ENCODE peak calls at places on chromosomes 5 and 9, in nine cellular contexts. T is CD4-positive, alpha-beta memory T cell; H is activated CD8-positive, alpha-beta memory T cell treated with anti-CD3 and anti-CD28 coated beads, Interleukin-2, amount 50 U/mL, for 48 hours; B is NCI-H774; A is mesothelial cell of epicardium; W is CD4-positive, alpha-beta T cell; S is hippocampal formation; C is activated naive CD8-positive, alpha-beta T cell treated with anti-CD3 and anti-CD28 coated beads, Interleukin-2, amount 50 U/mL, for 24 hours; I is GM04504. R is an unnamed sample.

GRCh38 chr9:656918-657583 is 184.4 kb upstream of the DMRT1 start:
- DNase-seq in T (no peak), H (no peak), B (no peak), A (no peak), W (no peak), S (no peak), C (no peak), I (no peak), R (no peak)

GRCh38 chr5:148897842-148898241 is 71.4 kb downstream of the ADRB2 start:
- DNase-seq in T (no peak), H (no peak), B (no peak), A (no peak), W (no peak), S (no peak), C (no peak), I (no peak), R (no peak)

GRCh38 chr5:76808142-76808691 is 10.6 kb upstream of the F2RL1 start:
- DNase-seq in T (no peak), H (no peak), B (no peak), A (no peak), W (no peak), S (no peak), C (no peak), I (no peak), R (no peak)

GRCh38 chr9:18890372-18890771 is 142.6 kb downstream of the SAXO1 start:
- DNase-seq in T (no peak), H (no peak), B (no peak), A (no peak), W (no peak), S (no peak), C (no peak), I (peak), R (peak)

GRCh38 chr5:139637438-139638089 is 10.6 kb upstream of the CXXC5 start:
- DNase-seq in T (peak), H (peak), B (peak), A (no peak), W (peak), S (peak), C (peak), I (peak), R (peak)

GRCh38 chr5:88881566-88881965 is 1.4 kb downstream of the MEF2C start:
- DNase-seq in T (no peak), H (no peak), B (no peak), A (no peak), W (no peak), S (no peak), C (no peak), I (no peak), R (no peak)

GRCh38 chr5:136811551-136811950 is 446.2 kb upstream of the TRPC7 start:
- DNase-seq in T (no peak), H (no peak), B (no peak), A (no peak), W (no peak), S (peak), C (no peak), I (peak), R (peak)

GRCh38 chr5:177425196-177425800 is 1.2 kb upstream of the GRK6 start:
- DNase-seq in T (no peak), H (no peak), B (no peak), A (no peak), W (no peak), S (no peak), C (no peak), I (no peak), R (no peak)

GRCh38 chr9:5635390-5635789 is 6.5 kb downstream of the RIC1 start:
- DNase-seq in T (no peak), H (no peak), B (no peak), A (no peak), W (no peak), S (no peak), C (no peak), I (no peak), R (no peak)

GRCh38 chr9:93002700-93003099 is 55.4 kb downstream of the FGD3 start:
- DNase-seq in T (no peak), H (no peak), B (no peak), A (no peak), W (no peak), S (no peak), C (no peak), I (no peak), R (no peak)

GRCh38 chr5:97543158-97543557 is 360.1 kb upstream of the RIOK2 start:
- DNase-seq in T (no peak), H (no peak), B (no peak), A (no peak), W (no peak), S (no peak), C (no peak), I (no peak), R (no peak)

GRCh38 chr5:43007246-43007910 is 32.7 kb downstream of the ANXA2R start:
- DNase-seq in T (peak), H (peak), B (peak), A (peak), W (peak), S (peak), C (peak), I (peak), R (peak)

GRCh38 chr5:160061770-160062169 is 52.8 kb downstream of the TTC1 start:
- DNase-seq in T (no peak), H (no peak), B (no peak), A (no peak), W (no peak), S (no peak), C (no peak), I (no peak), R (no peak)

GRCh38 chr5:174159327-174160247 is 114.1 kb downstream of the NSG2 start:
- DNase-seq in T (no peak), H (no peak), B (no peak), A (no peak), W (no peak), S (no peak), C (no peak), I (no peak), R (peak)

GRCh38 chr5:140785905-140786686 is at the start of gene PCDHA1:
- DNase-seq in T (no peak), H (no peak), B (no peak), A (no peak), W (no peak), S (no peak), C (no peak), I (no peak), R (no peak)

GRCh38 chr9:116355153-116355827 is 201.7 kb downstream of the PAPPA start:
- DNase-seq in T (no peak), H (no peak), B (peak), A (no peak), W (no peak), S (no peak), C (no peak), I (no peak), R (peak)

GRCh38 chr5:2833513-2833912 is 82.0 kb upstream of the IRX2 start:
- DNase-seq in T (no peak), H (no peak), B (no peak), A (no peak), W (no peak), S (no peak), C (no peak), I (no peak), R (no peak)

GRCh38 chr9:92035687-92036410 is 79.4 kb downstream of the SPTLC1 start:
- DNase-seq in T (no peak), H (no peak), B (no peak), A (no peak), W (no peak), S (no peak), C (no peak), I (peak), R (peak)

GRCh38 chr5:98096155-98096554 is 677.3 kb upstream of the RGMB start:
- DNase-seq in T (no peak), H (no peak), B (no peak), A (no peak), W (no peak), S (no peak), C (no peak), I (no peak), R (peak)

GRCh38 chr5:2591777-2592453 is 159.6 kb downstream of the IRX2 start:
- DNase-seq in T (no peak), H (no peak), B (peak), A (no peak), W (no peak), S (no peak), C (no peak), I (no peak), R (no peak)

GRCh38 chr5:116370886-116371285 is 203.7 kb downstream of the SEMA6A start:
- DNase-seq in T (no peak), H (no peak), B (no peak), A (no peak), W (no peak), S (no peak), C (no peak), I (no peak), R (no peak)

GRCh38 chr5:151127926-151128325 is 29.7 kb downstream of the ANXA6 start:
- DNase-seq in T (no peak), H (no peak), B (no peak), A (no peak), W (no peak), S (no peak), C (no peak), I (no peak), R (no peak)

GRCh38 chr5:91177639-91178038 is 205.5 kb downstream of the ARRDC3 start:
- DNase-seq in T (no peak), H (no peak), B (no peak), A (no peak), W (no peak), S (no peak), C (no peak), I (no peak), R (no peak)

GRCh38 chr9:32487981-32488380 is 38.0 kb downstream of the RIGI start:
- DNase-seq in T (no peak), H (no peak), B (no peak), A (no peak), W (no peak), S (no peak), C (no peak), I (no peak), R (no peak)

GRCh38 chr9:68981825-68982224 is 32.1 kb downstream of the PRKACG start:
- DNase-seq in T (no peak), H (no peak), B (no peak), A (no peak), W (no peak), S (no peak), C (no peak), I (no peak), R (no peak)

GRCh38 chr9:36136894-36137391 is 410 bp downstream of the GLIPR2 start:
- DNase-seq in T (no peak), H (no peak), B (no peak), A (no peak), W (no peak), S (no peak), C (no peak), I (no peak), R (no peak)

GRCh38 chr9:136056546-136057235 is 38.4 kb downstream of the NACC2 start:
- DNase-seq in T (no peak), H (no peak), B (no peak), A (no peak), W (no peak), S (no peak), C (no peak), I (no peak), R (no peak)

GRCh38 chr5:177133845-177134652 is 476 bp downstream of the NSD1 start:
- DNase-seq in T (peak), H (peak), B (no peak), A (peak), W (peak), S (no peak), C (peak), I (no peak), R (peak)

GRCh38 chr5:178287791-178288105 is 55.1 kb upstream of the PHYKPL start:
- DNase-seq in T (no peak), H (no peak), B (no peak), A (peak), W (no peak), S (no peak), C (no peak), I (peak), R (no peak)

GRCh38 chr5:18744441-18744840 is 1110.2 kb downstream of the TAF11L14 start:
- DNase-seq in T (peak), H (no peak), B (no peak), A (no peak), W (no peak), S (no peak), C (no peak), I (no peak), R (no peak)

GRCh38 chr5:112210430-112211005 is 208.6 kb downstream of the EPB41L4A start:
- DNase-seq in T (peak), H (no peak), B (peak), A (no peak), W (no peak), S (peak), C (no peak), I (peak), R (no peak)

GRCh38 chr5:54959673-54960418 is 25.5 kb downstream of the ESM1 start:
- DNase-seq in T (no peak), H (peak), B (no peak), A (no peak), W (no peak), S (no peak), C (peak), I (no peak), R (no peak)

GRCh38 chr9:133429641-133430161 is 7.5 kb downstream of the ADAMTS13 start:
- DNase-seq in T (no peak), H (peak), B (no peak), A (peak), W (no peak), S (no peak), C (no peak), I (no peak), R (peak)

GRCh38 chr9:120439147-120439546 is 140.8 kb downstream of the CDK5RAP2 start:
- DNase-seq in T (no peak), H (no peak), B (peak), A (no peak), W (no peak), S (no peak), C (peak), I (no peak), R (no peak)

GRCh38 chr5:108548684-108549596 is 167.0 kb upstream of the FBXL17 start:
- DNase-seq in T (no peak), H (no peak), B (no peak), A (no peak), W (no peak), S (no peak), C (no peak), I (no peak), R (no peak)

GRCh38 chr5:99775189-99775588 is 760.0 kb upstream of the FAM174A start:
- DNase-seq in T (no peak), H (no peak), B (no peak), A (no peak), W (no peak), S (no peak), C (no peak), I (no peak), R (no peak)

GRCh38 chr9:134537891-134538520 is 103.6 kb upstream of the COL5A1 start:
- DNase-seq in T (no peak), H (no peak), B (no peak), A (no peak), W (no peak), S (no peak), C (no peak), I (no peak), R (no peak)

GRCh38 chr5:149938791-149939358 is 5.7 kb downstream of the PDE6A start:
- DNase-seq in T (no peak), H (no peak), B (no peak), A (no peak), W (no peak), S (no peak), C (no peak), I (peak), R (peak)

GRCh38 chr5:41270423-41271251 is 57.3 kb upstream of the C6 start:
- DNase-seq in T (no peak), H (no peak), B (no peak), A (no peak), W (no peak), S (peak), C (no peak), I (peak), R (peak)